ENCODE peak calls at places on chromosomes 2 and 18, in seven cellular contexts. U, A, V, J, L, W and P are unnamed samples.

GRCh38 chr18:55699233-55699765 is 111.3 kb upstream of the TCF4 start:
- DNase-seq in U (no peak), A (no peak), V (no peak), J (no peak), L (no peak), W (no peak), P (no peak)

GRCh38 chr18:12293831-12294230 is 14.2 kb upstream of the TUBB6 start:
- DNase-seq in U (no peak), A (no peak), V (no peak), J (no peak), L (no peak), W (no peak), P (peak)

GRCh38 chr2:20823917-20824316 is 1.0 kb upstream of the LDAH start:
- DNase-seq in U (no peak), A (no peak), V (no peak), J (no peak), L (no peak), W (no peak), P (no peak)

GRCh38 chr2:18763338-18763737 is 174.0 kb upstream of the NT5C1B start:
- DNase-seq in U (no peak), A (peak), V (no peak), J (no peak), L (no peak), W (no peak), P (no peak)

GRCh38 chr2:30072250-30072842 is 74.5 kb upstream of the YPEL5 start:
- DNase-seq in U (peak), A (peak), V (no peak), J (peak), L (peak), W (peak), P (no peak)

GRCh38 chr2:219638217-219638947 is 11.0 kb downstream of the SLC4A3 start:
- DNase-seq in U (no peak), A (no peak), V (peak), J (peak), L (no peak), W (no peak), P (no peak)

GRCh38 chr18:34978533-34978893 is 62.7 kb upstream of the MAPRE2 start:
- DNase-seq in U (no peak), A (no peak), V (no peak), J (no peak), L (no peak), W (peak), P (no peak)

GRCh38 chr18:62394001-62394763 is 69.1 kb downstream of the TNFRSF11A start:
- DNase-seq in U (no peak), A (no peak), V (no peak), J (no peak), L (no peak), W (no peak), P (no peak)

GRCh38 chr2:239328306-239329191 is 72.3 kb downstream of the HDAC4 start:
- DNase-seq in U (no peak), A (peak), V (peak), J (peak), L (no peak), W (no peak), P (no peak)

GRCh38 chr2:108492364-108492763 is 41.9 kb upstream of the LIMS1 start:
- DNase-seq in U (no peak), A (peak), V (no peak), J (no peak), L (no peak), W (peak), P (no peak)

GRCh38 chr2:174025271-174026121 is 60.3 kb upstream of the SP3 start:
- DNase-seq in U (no peak), A (peak), V (no peak), J (peak), L (no peak), W (no peak), P (no peak)

GRCh38 chr2:86293612-86294011 is 43.8 kb downstream of the REEP1 start:
- DNase-seq in U (no peak), A (no peak), V (no peak), J (no peak), L (no peak), W (peak), P (no peak)

GRCh38 chr18:74353169-74353775 is 37.6 kb downstream of the C18orf63 start:
- DNase-seq in U (peak), A (peak), V (no peak), J (peak), L (peak), W (peak), P (no peak)

GRCh38 chr18:74597662-74598349 is at the start of gene ZNF407:
- DNase-seq in U (peak), A (peak), V (peak), J (peak), L (peak), W (peak), P (no peak)

GRCh38 chr2:29596584-29596983 is 324.8 kb downstream of the ALK start:
- DNase-seq in U (no peak), A (no peak), V (no peak), J (no peak), L (no peak), W (no peak), P (no peak)

GRCh38 chr2:36366491-36367120 is 11.0 kb downstream of the CRIM1 start:
- DNase-seq in U (no peak), A (peak), V (no peak), J (no peak), L (no peak), W (no peak), P (no peak)

GRCh38 chr2:157441072-157441454 is 2.8 kb downstream of the CYTIP start:
- DNase-seq in U (no peak), A (no peak), V (no peak), J (no peak), L (no peak), W (no peak), P (no peak)

GRCh38 chr2:234502285-234502918 is 5.5 kb upstream of the ARL4C start:
- DNase-seq in U (no peak), A (peak), V (no peak), J (no peak), L (no peak), W (peak), P (no peak)

GRCh38 chr2:61017003-61017555 is 441 bp upstream of the PEX13 start:
- DNase-seq in U (peak), A (peak), V (no peak), J (peak), L (peak), W (peak), P (no peak)

GRCh38 chr2:128640166-128640846 is 321.6 kb upstream of the HS6ST1 start:
- DNase-seq in U (peak), A (peak), V (peak), J (no peak), L (no peak), W (no peak), P (no peak)

GRCh38 chr2:144580521-144581153 is 60.7 kb upstream of the ZEB2 start:
- DNase-seq in U (no peak), A (no peak), V (no peak), J (no peak), L (no peak), W (no peak), P (no peak)